ENCODE peak calls at places on chromosomes 7 and 10, in four cellular contexts. M, N, Q and Y are unnamed samples.

GRCh38 chr10:87635498-87636312 is 24.0 kb upstream of the PAPSS2 start:
- DNase-seq in M (peak), N (no peak), Q (no peak), Y (peak)

GRCh38 chr7:102412548-102412947 is 16.4 kb downstream of the PRKRIP1 start:
- DNase-seq in M (no peak), N (no peak), Q (peak), Y (peak)

GRCh38 chr10:712089-712488 is 22.6 kb upstream of the DIP2C start:
- DNase-seq in M (peak), N (no peak), Q (no peak), Y (no peak)

GRCh38 chr7:148856035-148856881 is 27.8 kb downstream of the EZH2 start:
- DNase-seq in M (peak), N (peak), Q (peak), Y (peak)

GRCh38 chr10:52668024-52668423 is 104.6 kb downstream of the MBL2 start:
- DNase-seq in M (no peak), N (no peak), Q (no peak), Y (no peak)

GRCh38 chr7:105990726-105991465 is 27.8 kb downstream of the CDHR3 start:
- DNase-seq in M (no peak), N (no peak), Q (peak), Y (no peak)

GRCh38 chr10:5534880-5535856 is 10.4 kb downstream of the CALML3 start:
- DNase-seq in M (no peak), N (no peak), Q (no peak), Y (peak)

GRCh38 chr7:74417419-74417971 is 36.2 kb upstream of the GTF2IRD1 start:
- DNase-seq in M (peak), N (peak), Q (peak), Y (peak)

GRCh38 chr7:111474723-111475418 is 87.4 kb downstream of the IMMP2L start:
- DNase-seq in M (no peak), N (no peak), Q (no peak), Y (no peak)

GRCh38 chr7:36358589-36358988 is 31.1 kb upstream of the ANLN start:
- DNase-seq in M (no peak), N (no peak), Q (no peak), Y (no peak)

GRCh38 chr7:137109966-137110930 is 233.3 kb downstream of the PTN start:
- DNase-seq in M (no peak), N (no peak), Q (no peak), Y (no peak)

GRCh38 chr10:123007558-123008378 is 827 bp downstream of the IKZF5 start:
- DNase-seq in M (peak), N (peak), Q (peak), Y (peak)

GRCh38 chr10:104231784-104232612 is at the start of gene CFAP43:
- DNase-seq in M (peak), N (peak), Q (peak), Y (peak)

GRCh38 chr7:142939226-142939910 is at the start of gene LLCFC1:
- DNase-seq in M (peak), N (peak), Q (no peak), Y (no peak)
- TF ChIP-seq CTCF in M (peak), N (peak), Q (no peak), Y (no peak)

GRCh38 chr7:18086165-18087030 is 58.8 kb upstream of the PRPS1L1 start:
- DNase-seq in M (peak), N (peak), Q (no peak), Y (peak)
- TF ChIP-seq CTCF in M (peak), N (no peak), Q (no peak), Y (no peak)

GRCh38 chr7:115096262-115096661 is 174.4 kb downstream of the MDFIC start:
- DNase-seq in M (no peak), N (no peak), Q (no peak), Y (no peak)
- TF ChIP-seq CTCF in M (no peak), N (no peak), Q (no peak), Y (no peak)

GRCh38 chr7:100825760-100826545 is 1.4 kb downstream of the EPHB4 start:
- DNase-seq in M (no peak), N (peak), Q (no peak), Y (no peak)
- TF ChIP-seq CTCF in M (no peak), N (no peak), Q (no peak), Y (peak)

DNA sequence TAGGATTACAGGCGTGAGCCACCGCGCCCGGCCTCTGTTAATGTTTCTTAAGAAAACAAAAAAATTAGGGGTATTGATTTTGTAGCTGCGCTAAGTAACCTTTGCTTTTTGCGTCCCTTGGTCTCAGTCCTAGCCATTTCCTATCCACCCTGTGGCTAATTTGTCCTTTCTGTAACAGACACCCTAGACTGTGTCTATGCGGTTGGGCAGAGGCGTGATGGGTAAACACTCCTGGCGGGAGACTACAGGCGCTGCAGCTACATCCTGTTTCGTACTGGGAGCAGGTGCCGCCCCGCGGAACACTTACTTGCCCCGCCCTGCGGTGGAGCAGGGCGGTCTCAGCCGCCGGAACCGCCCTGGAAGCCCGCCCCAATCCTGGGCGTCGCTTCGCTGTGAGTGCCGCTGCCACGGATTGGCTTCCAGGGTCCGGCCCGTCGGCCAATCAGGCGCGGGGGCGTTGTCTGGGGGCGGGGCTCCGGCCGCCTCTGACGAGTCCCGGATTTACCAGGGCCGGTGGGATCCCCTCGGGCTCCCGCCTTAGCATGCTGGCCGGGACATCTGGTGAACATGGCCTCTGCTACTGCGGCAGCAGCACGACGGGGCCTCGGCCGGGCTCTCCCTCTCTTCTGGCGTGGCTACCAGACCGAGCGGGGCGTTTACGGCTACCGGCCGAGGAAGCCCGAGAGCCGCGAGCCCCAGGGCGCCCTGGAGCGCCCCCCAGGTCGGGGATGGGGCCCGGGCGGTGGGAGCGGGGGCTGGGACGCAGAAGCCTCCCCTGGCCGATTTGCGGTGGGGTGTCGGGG is at the start of gene DHTKD1:
- DNase-seq in M (peak), N (peak), Q (peak), Y (peak)
- TF ChIP-seq CTCF in M (no peak), N (peak), Q (peak), Y (no peak)

DNA sequence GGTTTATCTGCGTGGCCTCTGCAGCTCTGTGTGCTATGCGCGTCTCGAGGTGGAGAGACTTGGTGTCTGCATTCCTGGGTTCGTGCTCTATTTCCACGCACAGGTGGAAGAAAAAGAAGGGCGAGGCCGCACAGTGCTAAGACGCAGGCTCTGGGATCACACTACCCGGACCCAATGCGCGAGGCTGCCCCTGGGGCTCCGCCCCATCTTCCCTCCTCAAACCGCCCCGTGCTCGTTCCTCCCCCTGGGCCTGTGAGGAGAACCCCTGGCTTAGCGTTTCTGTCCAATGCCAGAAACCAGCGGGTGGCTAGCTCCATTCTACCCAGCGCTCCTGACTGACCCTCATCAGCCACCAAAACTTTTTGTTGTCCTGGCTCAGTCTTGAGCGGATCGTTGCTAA is 143.1 kb downstream of the DYNC2I1 start:
- DNase-seq in M (no peak), N (no peak), Q (no peak), Y (no peak)
- TF ChIP-seq CTCF in M (no peak), N (no peak), Q (no peak), Y (no peak)

GRCh38 chr10:128739937-128740336 is 613.7 kb upstream of the MKI67 start:
- DNase-seq in M (no peak), N (no peak), Q (no peak), Y (no peak)
- TF ChIP-seq CTCF in M (no peak), N (no peak), Q (no peak), Y (no peak)

DNA sequence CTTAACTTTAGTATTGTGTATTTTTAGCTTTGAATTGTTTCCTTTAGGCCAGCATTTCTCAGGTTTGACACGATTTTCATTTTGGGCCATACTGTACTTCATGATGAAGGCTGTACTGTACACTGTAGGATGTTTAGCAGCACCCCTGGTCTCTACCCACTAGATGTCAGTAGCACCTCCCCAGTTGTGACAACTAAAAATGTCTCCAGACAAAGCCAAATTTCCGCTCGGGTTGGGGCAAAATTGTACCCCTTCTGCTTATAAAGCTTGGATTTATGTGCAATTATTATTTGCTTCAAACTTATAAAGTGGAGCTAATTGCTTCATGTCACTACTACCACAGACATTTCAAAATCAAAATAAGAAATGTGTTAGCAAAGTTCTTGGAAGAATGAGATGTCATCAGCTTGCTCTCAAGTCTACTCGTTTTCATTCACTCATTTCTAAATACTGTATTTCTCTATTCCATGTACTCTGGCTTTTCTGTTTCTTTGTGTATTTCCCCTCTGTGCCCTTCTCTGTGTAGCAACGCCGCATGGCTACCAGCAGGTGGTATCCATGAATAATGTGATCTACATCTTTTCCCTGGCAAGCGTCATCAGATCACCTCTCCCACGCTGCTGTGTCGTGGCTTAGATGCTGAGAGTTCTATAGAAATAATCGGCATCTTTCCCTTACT is 47.7 kb upstream of the CALCR start:
- DNase-seq in M (peak), N (no peak), Q (no peak), Y (no peak)
- TF ChIP-seq CTCF in M (peak), N (peak), Q (no peak), Y (no peak)

GRCh38 chr7:92833766-92834605 is 2.4 kb downstream of the CDK6 start:
- DNase-seq in M (peak), N (peak), Q (peak), Y (peak)
- TF ChIP-seq CTCF in M (no peak), N (peak), Q (peak), Y (no peak)

DNA sequence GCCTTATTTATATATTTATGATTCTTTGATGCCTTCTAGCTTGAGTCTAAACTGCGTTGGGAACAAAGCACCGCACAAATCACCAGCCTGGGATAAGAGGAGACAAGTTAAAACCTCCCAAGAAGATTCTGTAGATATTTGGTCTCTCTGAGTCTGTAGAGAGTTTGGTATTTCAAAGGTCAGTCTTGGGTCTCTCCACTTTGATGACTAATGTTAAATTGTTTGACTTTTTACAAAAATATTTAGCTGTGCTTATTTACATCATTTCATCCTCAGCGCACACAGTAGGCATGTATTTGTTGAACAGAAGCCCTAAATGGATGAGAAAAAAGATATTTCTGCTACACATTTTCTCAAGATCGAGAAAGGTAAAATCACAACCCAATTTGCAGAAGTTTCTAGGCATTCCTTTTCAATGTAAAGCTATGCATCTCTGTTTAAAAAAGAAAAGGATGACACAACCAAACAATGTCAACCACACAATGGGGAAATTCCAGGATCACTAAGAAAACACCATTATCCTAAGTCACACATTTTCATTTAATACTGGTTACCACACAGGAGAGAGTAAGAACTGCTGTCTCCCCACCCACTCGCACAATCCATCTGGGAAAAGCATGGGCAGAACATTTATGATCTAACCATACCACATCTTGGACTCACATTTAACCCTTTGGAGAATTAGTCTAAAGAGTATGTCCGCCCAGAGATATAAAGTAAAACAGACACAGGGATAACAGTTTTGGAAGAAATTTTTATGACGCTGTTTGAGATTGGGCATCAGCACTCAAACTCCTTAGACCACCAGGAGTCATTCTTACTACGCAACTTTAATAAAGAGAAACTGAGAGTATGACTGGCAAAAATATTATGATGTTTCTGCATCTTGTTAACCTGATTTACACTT is 4.4 kb downstream of the CDK6 start:
- DNase-seq in M (peak), N (no peak), Q (peak), Y (no peak)
- TF ChIP-seq CTCF in M (no peak), N (no peak), Q (no peak), Y (no peak)